ENCODE peak calls at places on chromosomes 11 and 22, in four cellular contexts. T is fibroblast of lung, H is esophagus squamous epithelium, E is IMR-90. O is an unnamed sample.

GRCh38 chr11:128297111-128297651 is 290.2 kb downstream of the ETS1 start:
- DNase-seq in T (no peak), H (no peak), E (peak), O (no peak)

GRCh38 chr11:76661306-76661751 is 9.2 kb downstream of the LRRC32 start:
- DNase-seq in T (no peak), H (no peak), E (no peak), O (no peak)

GRCh38 chr11:72833083-72833733 is 19.0 kb downstream of the ATG16L2 start:
- DNase-seq in T (no peak), H (no peak), E (no peak), O (no peak)

GRCh38 chr22:45584121-45584570 is 81.5 kb downstream of the FBLN1 start:
- DNase-seq in T (peak), H (no peak), E (peak), O (peak)

GRCh38 chr22:45912910-45913309 is 64.1 kb downstream of the WNT7B start:
- DNase-seq in T (no peak), H (no peak), E (no peak), O (no peak)

GRCh38 chr11:8017894-8018741 is 31.0 kb downstream of the EIF3F start:
- DNase-seq in T (no peak), H (no peak), E (no peak), O (no peak)

GRCh38 chr22:34055525-34056200 is 135.4 kb upstream of the LARGE1 start:
- DNase-seq in T (no peak), H (no peak), E (no peak), O (no peak)

GRCh38 chr11:92765418-92765817 is 204.0 kb upstream of the MTNR1B start:
- DNase-seq in T (no peak), H (no peak), E (no peak), O (no peak)

GRCh38 chr22:28986366-28986765 is 75.3 kb downstream of the C22orf31 start:
- DNase-seq in T (peak), H (no peak), E (no peak), O (peak)

GRCh38 chr11:45272701-45273100 is 13.4 kb downstream of the SYT13 start:
- DNase-seq in T (no peak), H (no peak), E (no peak), O (peak)

GRCh38 chr22:30287626-30288413 is 1.5 kb downstream of the CASTOR1 start:
- DNase-seq in T (peak), H (peak), E (peak), O (peak)
- H3K4me3 ChIP-seq in T (peak), H (peak), E (peak), O (peak)

DNA sequence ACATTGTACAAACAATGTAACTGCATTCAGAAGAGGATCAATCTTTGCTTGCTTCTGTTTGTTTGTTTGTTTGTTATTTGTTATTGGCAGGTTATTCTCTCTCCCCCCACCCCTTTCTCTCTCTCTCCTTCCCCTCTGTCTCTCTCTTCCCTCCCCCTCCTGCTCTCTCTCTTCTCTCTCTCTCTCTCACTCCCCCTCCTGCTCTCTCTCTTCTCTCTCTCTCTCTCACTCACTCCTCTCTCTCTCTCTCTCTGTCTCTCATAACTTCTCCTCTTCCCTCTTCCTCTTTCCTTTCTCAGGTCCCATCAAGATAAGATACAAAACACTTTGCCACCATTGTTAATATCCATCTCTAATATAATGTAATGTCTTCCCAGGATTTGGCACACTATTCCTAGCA is 236.3 kb downstream of the SOX6 start:
- DNase-seq in T (no peak), H (no peak), E (no peak), O (no peak)
- TF ChIP-seq CTCF in T (no peak), H (no peak), E (no peak), O (no peak)

DNA sequence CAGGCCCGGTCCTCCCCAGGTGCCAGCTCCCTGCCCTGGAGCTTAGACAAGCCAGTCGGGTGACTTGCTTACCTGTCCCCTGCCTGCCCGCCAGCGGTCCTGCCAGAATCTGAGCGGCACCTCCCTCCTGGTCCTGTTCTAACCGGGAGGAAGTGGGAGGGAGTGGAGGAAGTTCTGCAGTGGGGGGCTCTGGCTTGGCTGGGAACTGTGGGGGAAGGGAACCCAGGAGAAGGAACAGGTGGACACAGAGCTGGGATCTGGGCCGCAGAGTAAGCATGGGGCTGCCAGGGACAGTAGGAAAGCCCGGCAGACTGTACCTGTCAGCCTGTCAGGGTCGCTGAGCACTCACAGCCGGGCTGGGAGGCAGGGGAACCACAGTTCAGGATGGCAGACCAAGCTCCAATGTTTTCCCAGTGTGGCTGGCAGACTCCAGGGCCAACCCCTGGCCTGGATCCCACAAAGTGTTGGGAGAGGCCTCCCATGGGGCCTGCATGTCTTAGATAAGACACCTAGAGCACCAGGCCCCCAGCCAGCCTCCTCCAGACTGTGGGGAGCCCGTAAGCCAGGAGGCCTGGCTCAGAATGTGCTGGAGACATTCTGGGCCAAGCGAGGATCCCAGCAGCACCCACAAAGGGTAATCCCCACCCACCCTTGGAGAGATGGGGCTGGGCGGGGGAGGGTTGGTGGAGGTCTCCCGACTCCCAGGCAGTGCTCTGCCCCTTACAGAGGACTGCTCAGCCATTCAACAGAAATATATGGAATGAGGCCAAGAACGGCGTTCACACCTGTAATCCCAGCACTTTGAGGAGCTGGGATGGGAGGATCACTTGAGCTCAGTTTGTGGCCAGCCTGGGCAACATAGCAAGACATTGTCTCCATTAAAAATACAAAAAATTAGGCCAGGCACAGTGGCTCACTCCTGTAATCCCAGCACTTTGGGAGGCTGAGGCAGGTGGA is 2.3 kb downstream of the CYB5R3 start:
- DNase-seq in T (peak), H (no peak), E (no peak), O (peak)
- H3K4me3 ChIP-seq in T (peak), H (peak), E (no peak), O (no peak)

GRCh38 chr11:123100378-123101085 is 38.6 kb upstream of the HSPA8 start:
- DNase-seq in T (peak), H (no peak), E (no peak), O (peak)
- TF ChIP-seq CTCF in T (no peak), H (no peak), E (no peak), O (no peak)